ENCODE peak calls at places on chromosomes 16 and 17, in five cellular contexts. W, L, S, O and Y are unnamed samples. For H3K27me3, the result is how much of the 10 kb centered on the place peaks cover.

GRCh38 chr16:84360748-84361147 is 7.6 kb upstream of the ATP2C2 start:
- DNase-seq in S (no peak), O (no peak), W (no peak), L (no peak), Y (no peak)

GRCh38 chr17:76635659-76636360 is 7.7 kb downstream of the ST6GALNAC1 start:
- DNase-seq in S (no peak), O (no peak), W (no peak), L (peak), Y (no peak)

GRCh38 chr16:58814348-58814801 is 80.3 kb upstream of the GOT2 start:
- DNase-seq in O (peak), L (peak), S (peak), W (no peak), Y (no peak)

GRCh38 chr17:71325117-71325516 is 795.7 kb upstream of the SOX9 start:
- DNase-seq in W (no peak), O (no peak), S (no peak), L (no peak), Y (no peak)

GRCh38 chr16:81315271-81316175 is 761 bp downstream of the GAN start:
- DNase-seq in W (no peak), L (peak), O (peak), S (peak), Y (peak)

GRCh38 chr16:66170989-66171388 is 195.5 kb upstream of the CDH5 start:
- DNase-seq in O (no peak), S (no peak), W (no peak), L (no peak), Y (no peak)

GRCh38 chr17:57296231-57296630 is 39.9 kb downstream of the MSI2 start:
- DNase-seq in W (no peak), L (no peak), O (no peak), S (no peak), Y (no peak)

GRCh38 chr17:73343739-73344454 is 32.1 kb upstream of the CDC42EP4 start:
- DNase-seq in S (no peak), W (no peak), L (peak), O (no peak), Y (no peak)

GRCh38 chr16:20889625-20890275 is 10.4 kb downstream of the DCUN1D3 start:
- DNase-seq in O (no peak), W (no peak), L (no peak), S (no peak), Y (no peak)

GRCh38 chr17:30388321-30389179 is 9.8 kb downstream of the CPD start:
- DNase-seq in W (no peak), L (peak), O (no peak), S (no peak), Y (no peak)

GRCh38 chr17:82414548-82415281 is 3.4 kb upstream of the HEXD start:
- DNase-seq in O (peak), L (peak), W (no peak), S (peak), Y (peak)

GRCh38 chr17:8337802-8338744 is 1.6 kb upstream of the ODF4 start:
- DNase-seq in O (no peak), L (no peak), S (no peak), W (no peak), Y (no peak)
- TF ChIP-seq EP300 in O (no peak), L (no peak), S (no peak), W (no peak), Y (no peak)

DNA sequence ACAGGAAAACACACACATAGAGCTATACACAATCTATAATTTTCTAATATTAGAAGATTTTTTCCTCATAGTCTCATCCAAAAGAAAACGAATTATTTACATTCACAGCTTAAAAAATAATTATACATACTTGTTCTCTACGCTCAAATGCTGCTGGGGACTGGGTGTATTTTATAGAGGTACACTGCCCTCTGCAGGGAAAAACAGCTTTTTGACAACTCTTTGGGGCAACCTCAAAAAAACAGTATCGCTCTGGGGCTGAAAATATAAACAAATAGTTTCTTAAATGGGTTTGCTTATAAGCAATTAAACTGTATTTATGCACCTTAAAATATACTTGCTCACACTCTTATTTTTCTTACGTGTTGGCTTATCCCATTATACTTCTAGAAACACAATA is 261.8 kb upstream of the PSMD7 start:
- DNase-seq in W (no peak), S (peak), L (peak), O (no peak), Y (no peak)
- H3K27me3 ChIP-seq in W (under half), S (under half), L (under half), O (under half), Y (under half)

GRCh38 chr17:32349503-32349853 is 479 bp upstream of the ZNF207 start:
- DNase-seq in W (no peak), S (no peak), O (no peak), L (peak), Y (no peak)

GRCh38 chr17:32345953-32346600 is 3.9 kb upstream of the ZNF207 start:
- DNase-seq in S (peak), L (no peak), W (no peak), O (no peak), Y (no peak)

GRCh38 chr17:32348483-32348800 is 1.5 kb upstream of the ZNF207 start:
- DNase-seq in W (no peak), L (no peak), S (no peak), O (no peak), Y (no peak)

GRCh38 chr17:32350662-32351418 is 883 bp downstream of the ZNF207 start:
- DNase-seq in O (no peak), L (peak), W (no peak), S (peak), Y (no peak)

GRCh38 chr17:32349854-32350661 is at the start of gene ZNF207:
- DNase-seq in W (peak), L (peak), S (peak), O (peak), Y (peak)
- TF ChIP-seq EP300 in W (no peak), L (no peak), S (no peak), O (no peak), Y (peak)

DNA sequence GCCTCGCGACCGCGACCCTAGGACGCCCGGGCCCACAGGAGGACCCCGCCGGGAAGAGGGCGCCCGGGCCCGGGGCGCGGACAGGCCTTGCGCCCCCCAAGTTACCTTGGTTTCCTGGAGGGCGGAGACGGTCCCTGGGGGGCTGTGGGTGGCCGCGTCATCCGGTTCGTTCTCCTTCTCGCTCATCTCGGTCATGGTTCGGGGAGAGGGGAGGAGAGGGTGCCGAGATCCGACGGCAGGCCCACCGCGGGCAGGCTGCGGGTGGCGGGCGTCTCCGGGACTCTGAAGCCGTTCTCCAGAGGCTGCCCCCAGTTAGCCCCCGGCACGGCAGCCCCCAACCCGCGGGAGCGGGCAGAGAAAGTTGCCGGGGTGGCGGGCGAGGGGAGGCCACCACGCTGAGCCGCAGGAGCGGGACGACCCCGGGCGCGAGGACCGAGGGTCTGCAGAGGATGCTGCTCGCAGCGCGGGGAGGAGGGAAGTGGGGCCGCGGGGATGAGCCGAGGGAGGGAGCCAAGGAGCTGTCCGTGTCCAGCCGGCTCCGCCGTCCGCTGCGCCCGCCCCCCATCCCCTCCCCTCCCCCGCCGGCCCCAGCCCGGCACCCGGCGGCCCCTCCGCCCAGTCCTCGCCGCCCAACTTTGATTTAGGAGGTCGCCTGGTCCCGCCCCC is at the start of gene STAC2:
- DNase-seq in L (peak), W (no peak), O (no peak), S (no peak), Y (no peak)
- H3K27me3 ChIP-seq in L (under half), W (under half), O (under half), S (under half), Y (under half)

DNA sequence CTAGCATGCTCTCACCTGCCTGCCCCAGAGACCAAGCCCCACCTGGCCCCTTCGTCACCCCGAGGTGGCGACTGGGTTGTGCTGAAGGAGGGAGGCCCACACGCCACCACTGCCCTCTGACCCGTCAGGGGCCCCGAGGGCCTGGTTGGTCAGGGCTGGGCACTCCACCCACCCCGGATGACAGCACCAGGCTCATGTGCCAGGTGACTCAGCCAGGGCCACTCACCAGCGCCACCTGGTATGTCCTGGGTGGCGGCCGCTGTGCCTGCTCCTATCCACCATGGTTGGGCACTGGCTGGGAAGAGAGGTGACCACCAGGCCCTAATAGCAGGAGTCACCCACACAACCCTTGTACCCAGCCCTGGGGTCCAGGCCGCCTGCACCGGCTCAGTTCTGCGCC is 68.9 kb downstream of the JPH3 start:
- DNase-seq in O (no peak), W (no peak), L (no peak), S (no peak), Y (no peak)
- TF ChIP-seq EP300 in O (no peak), W (no peak), L (no peak), S (no peak), Y (no peak)

GRCh38 chr16:17529982-17530760 is 59.4 kb upstream of the XYLT1 start:
- DNase-seq in S (no peak), O (no peak), L (no peak), W (peak), Y (no peak)

GRCh38 chr16:17526956-17527355 is 56.2 kb upstream of the XYLT1 start:
- DNase-seq in S (no peak), O (no peak), L (no peak), W (no peak), Y (no peak)

GRCh38 chr16:17527538-17527937 is 56.8 kb upstream of the XYLT1 start:
- DNase-seq in L (no peak), O (no peak), W (no peak), S (no peak), Y (no peak)

GRCh38 chr16:17532338-17532995 is 61.7 kb upstream of the XYLT1 start:
- DNase-seq in O (no peak), S (no peak), L (no peak), W (no peak), Y (no peak)
- H3K27me3 ChIP-seq in O (under half), S (under half), L (under half), W (under half), Y (under half)